ENCODE peak calls at places on chromosomes 13 and 19, in nine cellular contexts. V, E, T, C, W, U, P, N and R are unnamed samples.

GRCh38 chr13:33351324-33351723 is 65.8 kb upstream of the STARD13 start:
- DNase-seq in V (no peak), E (no peak), T (peak), C (peak), W (no peak), U (no peak), P (no peak), N (no peak), R (peak)

GRCh38 chr19:44796701-44797115 is 12.2 kb upstream of the BCAM start:
- DNase-seq in V (peak), E (no peak), T (peak), C (no peak), W (no peak), U (peak), P (no peak), N (no peak), R (no peak)

GRCh38 chr13:44132710-44133109 is 240.9 kb upstream of the SERP2 start:
- DNase-seq in V (no peak), E (no peak), T (peak), C (peak), W (peak), U (no peak), P (no peak), N (no peak), R (peak)

GRCh38 chr13:100753391-100753790 is 78.8 kb upstream of the TMTC4 start:
- DNase-seq in V (no peak), E (no peak), T (no peak), C (no peak), W (no peak), U (no peak), P (no peak), N (no peak), R (no peak)

GRCh38 chr13:101935828-101936227 is 466.0 kb downstream of the FGF14 start:
- DNase-seq in V (no peak), E (no peak), T (no peak), C (no peak), W (no peak), U (no peak), P (no peak), N (no peak), R (no peak)

GRCh38 chr13:110615005-110615321 is 382 bp upstream of the NAXD start:
- DNase-seq in V (no peak), E (no peak), T (no peak), C (no peak), W (no peak), U (no peak), P (no peak), N (no peak), R (no peak)

GRCh38 chr19:58453743-58454142 is 2.3 kb downstream of the ZNF324B start:
- DNase-seq in V (no peak), E (no peak), T (no peak), C (no peak), W (no peak), U (no peak), P (no peak), N (no peak), R (no peak)

GRCh38 chr13:87128006-87128405 is 543.2 kb upstream of the SLITRK5 start:
- DNase-seq in V (peak), E (no peak), T (peak), C (peak), W (no peak), U (peak), P (no peak), N (no peak), R (peak)

GRCh38 chr13:51590966-51591627 is 6.8 kb downstream of the WDFY2 start:
- DNase-seq in V (no peak), E (no peak), T (peak), C (peak), W (no peak), U (no peak), P (no peak), N (no peak), R (peak)

GRCh38 chr19:19232231-19232630 is 20.5 kb downstream of the NCAN start:
- DNase-seq in V (no peak), E (no peak), T (no peak), C (no peak), W (no peak), U (no peak), P (no peak), N (no peak), R (no peak)

GRCh38 chr19:47762615-47763308 is 15.7 kb upstream of the SELENOW start:
- DNase-seq in V (no peak), E (no peak), T (no peak), C (no peak), W (no peak), U (no peak), P (no peak), N (no peak), R (peak)

GRCh38 chr19:31314849-31315620 is 34.2 kb downstream of the TSHZ3 start:
- DNase-seq in V (no peak), E (no peak), T (no peak), C (peak), W (no peak), U (no peak), P (no peak), N (no peak), R (peak)